ENCODE peak calls at places on chromosomes 5 and 9, in eight cellular contexts. Q is breast epithelium, G is H1, F is HCT116, J is endothelial cell of umbilical vein, Y is spleen, E is SK-N-SH, D is sigmoid colon. O is an unnamed sample. For H3K4me1, the result is how much of the 10 kb centered on the place peaks cover.

GRCh38 chr9:135980926-135981630 is 19.9 kb upstream of the UBAC1 start:
- DNase-seq in Q (no peak), G (no peak), F (no peak), J (no peak), Y (no peak), E (no peak), D (no peak), O (no peak)

GRCh38 chr5:122394313-122394712 is 82.3 kb downstream of the SNCAIP start:
- DNase-seq in Q (no peak), G (no peak), F (no peak), J (no peak), Y (no peak), E (no peak), D (no peak), O (no peak)

GRCh38 chr9:135663857-135664256 is 748 bp downstream of the LCN9 start:
- DNase-seq in Q (peak), G (no peak), F (no peak), J (no peak), Y (peak), E (peak), D (no peak), O (no peak)

GRCh38 chr5:113109344-113109743 is 132.7 kb downstream of the DCP2 start:
- DNase-seq in Q (no peak), G (no peak), F (no peak), J (no peak), Y (no peak), E (no peak), D (no peak), O (no peak)

GRCh38 chr5:97618721-97619120 is 435.7 kb upstream of the RIOK2 start:
- DNase-seq in Q (no peak), G (no peak), F (no peak), J (no peak), Y (no peak), E (no peak), D (no peak), O (no peak)

GRCh38 chr5:1754531-1755220 is 45.0 kb downstream of the MRPL36 start:
- DNase-seq in Q (peak), G (no peak), F (no peak), J (no peak), Y (no peak), E (no peak), D (peak), O (peak)

GRCh38 chr5:112960316-112960715 is 16.3 kb upstream of the DCP2 start:
- DNase-seq in Q (no peak), G (no peak), F (no peak), J (no peak), Y (no peak), E (peak), D (no peak), O (no peak)

GRCh38 chr9:94178927-94179326 is 80.2 kb upstream of the ZNF169 start:
- DNase-seq in Q (no peak), G (no peak), F (no peak), J (no peak), Y (no peak), E (no peak), D (no peak), O (no peak)

GRCh38 chr5:20572560-20572959 is 584.6 kb upstream of the CDH18 start:
- DNase-seq in Q (no peak), G (no peak), F (no peak), J (peak), Y (no peak), E (no peak), D (no peak), O (no peak)

GRCh38 chr5:14893351-14893750 is 21.8 kb upstream of the ANKH start:
- DNase-seq in Q (no peak), G (no peak), F (no peak), J (no peak), Y (no peak), E (no peak), D (no peak), O (no peak)

GRCh38 chr5:13946111-13946510 is 1.6 kb upstream of the DNAH5 start:
- DNase-seq in Q (peak), G (no peak), F (no peak), J (no peak), Y (no peak), E (no peak), D (no peak), O (no peak)

GRCh38 chr9:69215774-69216482 is 41.9 kb downstream of the TJP2 start:
- DNase-seq in Q (no peak), G (no peak), F (no peak), J (peak), Y (no peak), E (no peak), D (no peak), O (no peak)

GRCh38 chr9:110142253-110142652 is 65.7 kb downstream of the C9orf152 start:
- DNase-seq in Q (no peak), G (no peak), F (no peak), J (no peak), Y (no peak), E (no peak), D (no peak), O (no peak)

GRCh38 chr9:22622823-22623222 is 176.2 kb downstream of the DMRTA1 start:
- DNase-seq in Q (no peak), G (no peak), F (no peak), J (no peak), Y (no peak), E (no peak), D (no peak), O (no peak)

GRCh38 chr5:62616615-62617277 is 38.1 kb downstream of the LRRC70 start:
- DNase-seq in Q (no peak), G (no peak), F (no peak), J (no peak), Y (no peak), E (no peak), D (no peak), O (no peak)

DNA sequence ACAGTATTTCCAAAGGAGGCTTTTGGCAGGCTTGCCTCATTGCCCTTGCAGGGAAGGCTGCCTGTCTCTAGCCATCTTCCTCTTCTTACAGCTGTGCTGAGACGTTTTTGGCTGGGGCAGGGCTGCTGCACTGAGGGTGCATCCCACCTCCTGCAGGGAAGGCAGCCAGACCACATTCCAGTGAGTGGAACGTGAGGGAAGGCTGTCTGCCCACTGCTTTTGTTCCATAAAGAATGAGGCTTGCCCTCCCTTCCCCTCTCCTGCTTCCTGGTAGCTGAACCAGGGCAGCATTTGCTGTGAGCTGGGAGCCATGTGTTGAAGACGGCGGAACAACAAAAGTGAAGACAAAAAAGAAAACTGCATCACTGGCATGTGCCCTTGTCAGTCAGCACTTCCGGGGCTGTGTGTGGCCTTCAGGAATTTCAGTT is 16.8 kb downstream of the MGAT1 start:
- DNase-seq in Q (no peak), G (peak), F (no peak), J (peak), Y (peak), E (no peak), D (no peak), O (no peak)
- TF ChIP-seq POLR2AphosphoS5 in Q (no peak), G (peak), F (no peak), J (no peak), Y (no peak), E (no peak), D (no peak), O (no peak)

DNA sequence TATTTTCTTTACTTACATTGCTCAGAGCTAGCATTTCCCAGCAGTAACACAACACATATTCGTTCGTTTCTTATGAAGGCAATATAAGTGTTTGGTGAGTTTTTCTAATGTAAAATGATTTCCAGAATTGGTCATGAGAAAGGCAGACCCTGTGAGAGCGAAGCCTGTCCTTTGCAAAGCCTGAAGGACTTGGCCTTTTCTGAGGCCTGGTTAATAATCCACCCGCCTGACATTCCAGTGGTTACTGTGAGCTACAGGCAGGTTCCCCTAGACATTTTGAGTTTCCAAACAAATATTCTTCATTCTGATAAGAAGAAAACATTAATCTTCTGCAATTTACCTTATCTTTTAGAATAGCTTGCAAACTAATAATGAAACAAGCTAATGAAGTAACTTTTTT is 38.0 kb downstream of the ADAMTS16 start:
- DNase-seq in Q (no peak), G (no peak), F (no peak), J (no peak), Y (no peak), E (no peak), D (no peak), O (no peak)
- H3K4me1 ChIP-seq in Q (under half), G (under half), F (under half), J (under half), Y (under half), E (under half), D (under half), O (under half)

GRCh38 chr9:121213136-121213806 is 11.6 kb upstream of the RAB14 start:
- DNase-seq in Q (peak), G (peak), F (peak), J (peak), Y (peak), E (peak), D (peak), O (peak)
- TF ChIP-seq POLR2AphosphoS5 in Q (peak), G (no peak), F (no peak), J (peak), Y (peak), E (no peak), D (peak), O (no peak)

DNA sequence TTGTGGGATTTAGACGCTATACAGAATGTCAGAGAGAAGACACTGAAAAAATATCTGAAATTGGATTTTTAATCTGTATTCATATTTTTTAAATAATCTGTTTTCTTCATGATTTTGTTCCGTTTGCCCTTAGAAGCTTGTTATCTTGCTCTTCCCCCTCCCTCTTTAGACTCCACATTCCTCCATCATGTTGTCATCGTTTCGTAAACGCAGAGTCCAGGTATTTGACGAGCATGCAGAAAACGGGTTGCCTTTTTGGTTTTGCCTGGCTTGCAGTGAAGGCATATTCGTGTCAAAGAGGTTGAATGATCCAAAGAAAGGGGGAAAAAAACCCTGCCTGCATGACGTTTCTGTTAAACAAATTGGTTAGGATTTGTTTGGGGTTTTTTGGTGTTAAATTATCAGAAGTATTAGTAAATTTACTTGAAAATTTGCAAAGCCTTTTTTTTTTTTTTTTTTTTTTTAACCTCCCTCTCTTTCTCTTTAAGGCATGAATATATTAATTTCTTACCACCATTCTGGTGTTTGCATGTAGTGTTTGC is 2.9 kb downstream of the SPTAN1 start:
- DNase-seq in Q (no peak), G (no peak), F (peak), J (peak), Y (no peak), E (no peak), D (no peak), O (no peak)
- H3K4me1 ChIP-seq in Q (under half), G (under half), F (half or more), J (half or more), Y (half or more), E (half or more), D (under half), O (half or more)

DNA sequence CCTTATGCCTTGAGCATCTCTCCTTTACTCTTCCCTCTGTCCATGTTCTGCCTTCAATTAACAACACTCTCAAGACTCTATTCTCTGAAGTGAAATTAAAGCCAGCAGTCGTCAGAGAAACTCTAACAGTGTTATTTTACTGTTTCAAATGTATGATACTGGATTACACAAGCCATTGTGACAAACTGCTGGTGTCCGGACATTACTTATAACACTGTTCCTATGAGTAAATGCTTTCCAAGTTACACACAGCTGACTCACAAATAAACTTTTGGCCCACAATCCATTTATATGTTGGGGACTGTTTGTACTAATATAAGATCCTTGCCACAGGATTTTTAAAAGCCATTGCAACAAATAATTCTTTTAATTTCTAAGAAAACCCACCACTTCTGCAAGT is 63.2 kb upstream of the GHR start:
- DNase-seq in Q (no peak), G (no peak), F (no peak), J (peak), Y (no peak), E (no peak), D (no peak), O (no peak)
- TF ChIP-seq POLR2AphosphoS5 in Q (no peak), G (no peak), F (no peak), J (no peak), Y (no peak), E (no peak), D (peak), O (no peak)